ENCODE peak calls at places on chromosome 17, in seven cellular contexts. I is lower leg skin, X is breast epithelium, Y is K562, L is germinal center, H is epithelial cell of esophagus, J is T-helper 22 cell. O is an unnamed sample.

GRCh38 chr17:76077582-76078110 is 1.3 kb upstream of the ZACN start:
- DNase-seq in I (no peak), X (no peak), Y (no peak), L (peak), H (no peak), J (no peak), O (peak)

GRCh38 chr17:72863511-72864175 is 228.8 kb downstream of the SLC39A11 start:
- DNase-seq in I (no peak), X (no peak), Y (no peak), L (no peak), H (no peak), J (no peak), O (no peak)

GRCh38 chr17:16286009-16286946 is 67.0 kb downstream of the CENPV start:
- DNase-seq in I (peak), X (peak), Y (peak), L (peak), H (peak), J (peak), O (peak)

GRCh38 chr17:68035131-68035522 is 408 bp upstream of the KPNA2 start:
- DNase-seq in I (peak), X (peak), Y (peak), L (no peak), H (no peak), J (peak), O (no peak)

GRCh38 chr17:80775863-80776262 is 215.8 kb upstream of the CHMP6 start:
- DNase-seq in I (no peak), X (no peak), Y (no peak), L (no peak), H (no peak), J (no peak), O (no peak)

GRCh38 chr17:47204722-47205418 is 4.3 kb upstream of the MYL4 start:
- DNase-seq in I (no peak), X (no peak), Y (peak), L (peak), H (no peak), J (peak), O (no peak)

GRCh38 chr17:44900894-44901293 is 1.6 kb upstream of the EFTUD2 start:
- DNase-seq in I (no peak), X (no peak), Y (no peak), L (no peak), H (peak), J (no peak), O (no peak)

GRCh38 chr17:41190328-41190727 is 641 bp downstream of the KRTAP9-1 start:
- DNase-seq in I (no peak), X (no peak), Y (no peak), L (no peak), H (no peak), J (no peak), O (no peak)

GRCh38 chr17:70989301-70989700 is 820.0 kb downstream of the KCNJ2 start:
- DNase-seq in I (no peak), X (no peak), Y (no peak), L (no peak), H (no peak), J (no peak), O (no peak)

GRCh38 chr17:78322327-78322857 is 37.5 kb downstream of the SOCS3 start:
- DNase-seq in I (no peak), X (no peak), Y (no peak), L (no peak), H (no peak), J (no peak), O (no peak)

GRCh38 chr17:81258292-81258691 is 19.2 kb downstream of the NDUFAF8 start:
- DNase-seq in I (no peak), X (no peak), Y (no peak), L (no peak), H (no peak), J (no peak), O (peak)

GRCh38 chr17:43169561-43170139 is 1.4 kb upstream of the NBR1 start:
- DNase-seq in I (peak), X (peak), Y (peak), L (peak), H (peak), J (peak), O (peak)

GRCh38 chr17:76046064-76046463 is 19.0 kb upstream of the EVPL start:
- DNase-seq in I (no peak), X (no peak), Y (no peak), L (no peak), H (peak), J (no peak), O (no peak)

GRCh38 chr17:37764383-37764782 is 19.5 kb upstream of the HNF1B start:
- DNase-seq in I (no peak), X (no peak), Y (no peak), L (no peak), H (no peak), J (no peak), O (no peak)

GRCh38 chr17:67280279-67280678 is 35.3 kb upstream of the HELZ start:
- DNase-seq in I (no peak), X (no peak), Y (no peak), L (no peak), H (peak), J (no peak), O (no peak)